ENCODE peak calls at places on chromosomes 6 and 20, in four cellular contexts. One of them, this sample, is unnamed.
A peak's percentile ranks its signal among the peaks of the same experiment; 100 is the strongest.

GRCh38 chr20:34374209-34374749 is 11.2 kb downstream of the ITCH start:
- DNase-seq in endodermal cell: no peak
- DNase-seq in mucosa of descending colon: no peak
- DNase-seq in ovary: no peak
- DNase-seq in this sample: no peak

GRCh38 chr6:37700266-37700973 is 2.7 kb upstream of the MDGA1 start:
- DNase-seq in endodermal cell: peak; percentile 66
- DNase-seq in mucosa of descending colon: no peak
- DNase-seq in ovary: no peak
- DNase-seq in this sample: no peak

GRCh38 chr20:49432562-49432961 is 49.9 kb downstream of the KCNB1 start:
- DNase-seq in endodermal cell: no peak
- DNase-seq in mucosa of descending colon: no peak
- DNase-seq in ovary: no peak
- DNase-seq in this sample: no peak

GRCh38 chr6:122798099-122798641 is 9.1 kb downstream of the SMPDL3A start:
- DNase-seq in endodermal cell: no peak
- DNase-seq in mucosa of descending colon: peak; percentile 78
- DNase-seq in ovary: no peak
- DNase-seq in this sample: no peak

GRCh38 chr6:151765444-151765886 is 42.0 kb upstream of the ESR1 start:
- DNase-seq in endodermal cell: peak; percentile 79
- DNase-seq in mucosa of descending colon: peak; percentile 81
- DNase-seq in ovary: no peak
- DNase-seq in this sample: peak; percentile 32

GRCh38 chr6:107917468-107918375 is 40.3 kb downstream of the SEC63 start:
- DNase-seq in endodermal cell: peak; percentile 62
- DNase-seq in mucosa of descending colon: no peak
- DNase-seq in ovary: no peak
- DNase-seq in this sample: no peak

GRCh38 chr6:146870765-146871164 is 272.0 kb downstream of the ADGB start:
- DNase-seq in endodermal cell: no peak
- DNase-seq in mucosa of descending colon: no peak
- DNase-seq in ovary: no peak
- DNase-seq in this sample: no peak

GRCh38 chr6:133187657-133188453 is 53.3 kb upstream of the EYA4 start:
- DNase-seq in endodermal cell: no peak
- DNase-seq in mucosa of descending colon: no peak
- DNase-seq in ovary: no peak
- DNase-seq in this sample: no peak

GRCh38 chr6:108960601-108961000 is 112.4 kb downstream of the ARMC2 start:
- DNase-seq in endodermal cell: no peak
- DNase-seq in mucosa of descending colon: no peak
- DNase-seq in ovary: no peak
- DNase-seq in this sample: no peak

GRCh38 chr20:16672299-16672698 is 57.5 kb upstream of the SNRPB2 start:
- DNase-seq in endodermal cell: no peak
- DNase-seq in mucosa of descending colon: no peak
- DNase-seq in ovary: no peak
- DNase-seq in this sample: no peak

GRCh38 chr6:25637946-25638345 is 14.1 kb upstream of the SCGN start:
- DNase-seq in endodermal cell: peak; percentile 89
- DNase-seq in mucosa of descending colon: peak; percentile 10
- DNase-seq in ovary: no peak
- DNase-seq in this sample: no peak

GRCh38 chr20:36225666-36226065 is 10.6 kb upstream of the AAR2 start:
- DNase-seq in endodermal cell: no peak
- DNase-seq in mucosa of descending colon: no peak
- DNase-seq in ovary: no peak
- DNase-seq in this sample: no peak

GRCh38 chr6:12608016-12608860 is 108.3 kb upstream of the PHACTR1 start:
- DNase-seq in endodermal cell: no peak
- DNase-seq in mucosa of descending colon: no peak
- DNase-seq in ovary: no peak
- DNase-seq in this sample: no peak

GRCh38 chr20:11753155-11753554 is 164.5 kb upstream of the BTBD3 start:
- DNase-seq in endodermal cell: no peak
- DNase-seq in mucosa of descending colon: no peak
- DNase-seq in ovary: no peak
- DNase-seq in this sample: no peak

GRCh38 chr20:11752336-11752735 is 165.4 kb upstream of the BTBD3 start:
- DNase-seq in endodermal cell: no peak
- DNase-seq in mucosa of descending colon: no peak
- DNase-seq in ovary: no peak
- DNase-seq in this sample: no peak

GRCh38 chr20:11755071-11755881 is 162.4 kb upstream of the BTBD3 start:
- DNase-seq in endodermal cell: no peak
- DNase-seq in mucosa of descending colon: no peak
- DNase-seq in ovary: no peak
- DNase-seq in this sample: no peak

GRCh38 chr20:11754451-11754850 is 163.2 kb upstream of the BTBD3 start:
- DNase-seq in endodermal cell: no peak
- DNase-seq in mucosa of descending colon: no peak
- DNase-seq in ovary: no peak
- DNase-seq in this sample: no peak
- TF ChIP-seq CTCF in endodermal cell: no peak
- TF ChIP-seq CTCF in mucosa of descending colon: no peak
- TF ChIP-seq CTCF in ovary: no peak
- TF ChIP-seq CTCF in this sample: no peak

DNA sequence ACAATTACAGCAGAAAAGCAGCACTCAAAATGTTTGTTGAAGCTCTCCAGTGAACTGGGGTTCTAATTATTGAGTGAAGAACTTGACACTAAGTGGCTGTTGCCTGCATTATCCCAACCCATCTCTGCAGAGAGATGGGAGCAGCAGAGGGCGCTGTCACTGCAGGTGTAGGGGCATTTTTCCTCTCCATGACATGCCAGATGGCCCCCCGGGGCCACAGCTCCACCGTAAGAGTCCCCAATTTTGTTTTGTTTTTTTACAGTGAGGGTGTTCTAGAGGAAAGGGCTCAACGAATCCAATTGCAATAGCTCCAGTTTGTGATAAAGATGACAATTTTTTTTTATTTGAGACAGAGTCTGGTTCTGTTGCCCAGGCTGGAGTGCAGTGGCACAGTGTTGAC is 1.9 kb upstream of the FUCA2 start:
- DNase-seq in endodermal cell: peak; percentile 92
- DNase-seq in mucosa of descending colon: peak; percentile 82
- DNase-seq in ovary: no peak
- DNase-seq in this sample: no peak
- TF ChIP-seq CTCF in endodermal cell: peak; percentile 91
- TF ChIP-seq CTCF in mucosa of descending colon: peak; percentile 48
- TF ChIP-seq CTCF in ovary: no peak
- TF ChIP-seq CTCF in this sample: peak; percentile 24

GRCh38 chr6:36578030-36578825 is 15.9 kb upstream of the SRSF3 start:
- DNase-seq in endodermal cell: no peak
- DNase-seq in mucosa of descending colon: no peak
- DNase-seq in ovary: no peak
- DNase-seq in this sample: no peak

GRCh38 chr6:36576573-36576972 is 17.6 kb upstream of the SRSF3 start:
- DNase-seq in endodermal cell: no peak
- DNase-seq in mucosa of descending colon: no peak
- DNase-seq in ovary: no peak
- DNase-seq in this sample: no peak

GRCh38 chr6:36577298-36577697 is 16.9 kb upstream of the SRSF3 start:
- DNase-seq in endodermal cell: no peak
- DNase-seq in mucosa of descending colon: no peak
- DNase-seq in ovary: no peak
- DNase-seq in this sample: no peak

GRCh38 chr6:36581716-36582115 is 12.4 kb upstream of the SRSF3 start:
- DNase-seq in endodermal cell: no peak
- DNase-seq in mucosa of descending colon: no peak
- DNase-seq in ovary: no peak
- DNase-seq in this sample: no peak

DNA sequence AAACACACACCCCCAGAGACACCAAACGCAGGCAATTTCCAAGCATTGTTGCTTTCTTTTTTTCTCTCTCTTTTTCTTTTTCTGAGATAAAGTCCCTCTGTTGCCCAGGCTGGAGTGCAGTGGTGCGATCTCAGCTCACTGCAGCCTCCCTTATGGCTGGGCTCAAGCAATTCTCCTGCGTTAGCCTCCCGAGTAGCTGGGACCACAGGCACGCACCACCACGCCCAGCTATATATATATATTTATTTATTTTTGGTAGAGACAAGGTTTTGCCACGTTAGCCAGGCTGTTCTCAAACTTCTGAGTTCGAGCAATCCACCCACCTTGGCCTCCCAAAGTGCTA is 14.0 kb upstream of the SRSF3 start:
- DNase-seq in endodermal cell: no peak
- DNase-seq in mucosa of descending colon: no peak
- DNase-seq in ovary: no peak
- DNase-seq in this sample: no peak
- TF ChIP-seq CTCF in endodermal cell: no peak
- TF ChIP-seq CTCF in mucosa of descending colon: no peak
- TF ChIP-seq CTCF in ovary: no peak
- TF ChIP-seq CTCF in this sample: no peak

GRCh38 chr6:34583861-34584604 is 27.9 kb upstream of the SPDEF start:
- DNase-seq in endodermal cell: peak; percentile 47
- DNase-seq in mucosa of descending colon: no peak
- DNase-seq in ovary: no peak
- DNase-seq in this sample: no peak

GRCh38 chr6:34585108-34585507 is 29.0 kb upstream of the SPDEF start:
- DNase-seq in endodermal cell: peak; percentile 22
- DNase-seq in mucosa of descending colon: no peak
- DNase-seq in ovary: no peak
- DNase-seq in this sample: no peak

GRCh38 chr6:34581561-34581920 is 25.4 kb upstream of the SPDEF start:
- DNase-seq in endodermal cell: no peak
- DNase-seq in mucosa of descending colon: no peak
- DNase-seq in ovary: no peak
- DNase-seq in this sample: no peak

GRCh38 chr6:34584694-34585093 is 28.6 kb upstream of the SPDEF start:
- DNase-seq in endodermal cell: peak; percentile 40
- DNase-seq in mucosa of descending colon: no peak
- DNase-seq in ovary: no peak
- DNase-seq in this sample: no peak

GRCh38 chr6:34583461-34583860 is 27.3 kb upstream of the SPDEF start:
- DNase-seq in endodermal cell: peak; percentile 34
- DNase-seq in mucosa of descending colon: no peak
- DNase-seq in ovary: no peak
- DNase-seq in this sample: no peak
- TF ChIP-seq CTCF in endodermal cell: no peak
- TF ChIP-seq CTCF in mucosa of descending colon: no peak
- TF ChIP-seq CTCF in ovary: no peak
- TF ChIP-seq CTCF in this sample: no peak

GRCh38 chr6:136793348-136793747 is 1.1 kb upstream of the MAP3K5 start:
- DNase-seq in endodermal cell: no peak
- DNase-seq in mucosa of descending colon: no peak
- DNase-seq in ovary: no peak
- DNase-seq in this sample: no peak
- TF ChIP-seq CTCF in endodermal cell: no peak
- TF ChIP-seq CTCF in mucosa of descending colon: no peak
- TF ChIP-seq CTCF in ovary: no peak
- TF ChIP-seq CTCF in this sample: no peak